ENCODE peak calls at places on chromosomes 5 and 9, in four cellular contexts. One of them, this sample, is unnamed. For H3K4me1, the result is how much of the 10 kb centered on the place peaks cover.

GRCh38 chr5:128800377-128800776 is 164.9 kb upstream of the SLC27A6 start:
- DNase-seq in HCT116: no peak
- DNase-seq in endodermal cell: no peak
- DNase-seq in body of pancreas: no peak
- DNase-seq in this sample: no peak

GRCh38 chr9:35104586-35104985 is 1.7 kb upstream of the STOML2 start:
- DNase-seq in HCT116: no peak
- DNase-seq in endodermal cell: no peak
- DNase-seq in body of pancreas: no peak
- DNase-seq in this sample: no peak

GRCh38 chr9:127170652-127171051 is 48.2 kb upstream of the ANGPTL2 start:
- DNase-seq in HCT116: no peak
- DNase-seq in endodermal cell: peak
- DNase-seq in body of pancreas: no peak
- DNase-seq in this sample: no peak

GRCh38 chr5:9885164-9885563 is 255.0 kb upstream of the TAS2R1 start:
- DNase-seq in HCT116: no peak
- DNase-seq in endodermal cell: no peak
- DNase-seq in body of pancreas: no peak
- DNase-seq in this sample: no peak

GRCh38 chr5:172383231-172383802 is 71.0 kb downstream of the SH3PXD2B start:
- DNase-seq in HCT116: no peak
- DNase-seq in endodermal cell: no peak
- DNase-seq in body of pancreas: peak
- DNase-seq in this sample: no peak

GRCh38 chr5:135651156-135651555 is 72.4 kb upstream of the CXCL14 start:
- DNase-seq in HCT116: peak
- DNase-seq in endodermal cell: no peak
- DNase-seq in body of pancreas: no peak
- DNase-seq in this sample: no peak

GRCh38 chr5:33330992-33331391 is 109.8 kb upstream of the TARS1 start:
- DNase-seq in HCT116: no peak
- DNase-seq in endodermal cell: no peak
- DNase-seq in body of pancreas: no peak
- DNase-seq in this sample: no peak

GRCh38 chr5:58314356-58315045 is 145.4 kb downstream of the PLK2 start:
- DNase-seq in HCT116: no peak
- DNase-seq in endodermal cell: no peak
- DNase-seq in body of pancreas: no peak
- DNase-seq in this sample: no peak

GRCh38 chr5:40791715-40792139 is 6.4 kb downstream of the PRKAA1 start:
- DNase-seq in HCT116: no peak
- DNase-seq in endodermal cell: no peak
- DNase-seq in body of pancreas: no peak
- DNase-seq in this sample: no peak

GRCh38 chr5:53376853-53377252 is 103.6 kb upstream of the FST start:
- DNase-seq in HCT116: no peak
- DNase-seq in endodermal cell: no peak
- DNase-seq in body of pancreas: no peak
- DNase-seq in this sample: no peak

GRCh38 chr5:104062495-104063377 is 500.1 kb upstream of the NUDT12 start:
- DNase-seq in HCT116: peak
- DNase-seq in endodermal cell: peak
- DNase-seq in body of pancreas: no peak
- DNase-seq in this sample: no peak

GRCh38 chr9:14313378-14313940 is 482 bp downstream of the NFIB start:
- DNase-seq in HCT116: no peak
- DNase-seq in endodermal cell: peak
- DNase-seq in body of pancreas: peak
- DNase-seq in this sample: no peak

GRCh38 chr5:76209297-76209696 is 126.1 kb downstream of the SV2C start:
- DNase-seq in HCT116: no peak
- DNase-seq in endodermal cell: no peak
- DNase-seq in body of pancreas: no peak
- DNase-seq in this sample: no peak

GRCh38 chr5:149317281-149318048 is 27.8 kb upstream of the GRPEL2 start:
- DNase-seq in HCT116: peak
- DNase-seq in endodermal cell: peak
- DNase-seq in body of pancreas: peak
- DNase-seq in this sample: no peak

GRCh38 chr5:162096448-162096847 is 28.9 kb downstream of the GABRG2 start:
- DNase-seq in HCT116: no peak
- DNase-seq in endodermal cell: peak
- DNase-seq in body of pancreas: no peak
- DNase-seq in this sample: no peak

GRCh38 chr9:36848946-36849345 is 185.1 kb downstream of the PAX5 start:
- DNase-seq in HCT116: no peak
- DNase-seq in endodermal cell: no peak
- DNase-seq in body of pancreas: no peak
- DNase-seq in this sample: no peak

GRCh38 chr5:39394946-39395345 is 29.8 kb downstream of the DAB2 start:
- DNase-seq in HCT116: no peak
- DNase-seq in endodermal cell: no peak
- DNase-seq in body of pancreas: no peak
- DNase-seq in this sample: no peak

GRCh38 chr5:79109527-79110492 is 1.8 kb upstream of the BHMT start:
- DNase-seq in HCT116: peak
- DNase-seq in endodermal cell: peak
- DNase-seq in body of pancreas: peak
- DNase-seq in this sample: no peak

GRCh38 chr9:93184439-93185221 is 691 bp downstream of the WNK2 start:
- DNase-seq in HCT116: no peak
- DNase-seq in endodermal cell: peak
- DNase-seq in body of pancreas: no peak
- DNase-seq in this sample: no peak

GRCh38 chr9:114655689-114656088 is 1.9 kb downstream of the TEX53 start:
- DNase-seq in HCT116: no peak
- DNase-seq in endodermal cell: no peak
- DNase-seq in body of pancreas: no peak
- DNase-seq in this sample: no peak

DNA sequence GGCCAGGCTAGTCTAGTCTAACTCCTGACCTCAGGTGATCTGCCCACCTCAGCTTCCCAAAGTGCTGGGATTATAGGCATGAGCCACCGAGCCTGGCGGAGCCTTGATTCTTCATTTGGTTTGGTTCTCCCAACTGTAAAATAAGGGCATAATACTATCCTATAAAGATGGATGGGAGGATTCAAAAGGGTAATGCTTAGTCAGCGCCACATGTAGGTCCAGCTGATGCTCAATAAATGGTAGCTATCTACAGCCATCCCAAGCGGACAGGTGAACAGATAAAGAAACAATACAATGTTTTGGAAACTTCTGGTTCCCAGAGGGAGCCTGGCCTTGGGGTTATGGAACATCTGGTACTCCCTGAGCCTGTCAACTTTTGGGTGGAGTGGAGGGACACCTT is 13.6 kb upstream of the SET start:
- DNase-seq in HCT116: no peak
- DNase-seq in endodermal cell: peak
- DNase-seq in body of pancreas: no peak
- DNase-seq in this sample: no peak
- TF ChIP-seq CTCF in HCT116: no peak
- TF ChIP-seq CTCF in endodermal cell: no peak
- TF ChIP-seq CTCF in body of pancreas: no peak
- TF ChIP-seq CTCF in this sample: no peak

GRCh38 chr9:136110082-136111061 is 8.3 kb downstream of the TMEM250 start:
- DNase-seq in HCT116: no peak
- DNase-seq in endodermal cell: peak
- DNase-seq in body of pancreas: no peak
- DNase-seq in this sample: no peak

GRCh38 chr9:136111190-136111589 is 7.5 kb downstream of the TMEM250 start:
- DNase-seq in HCT116: no peak
- DNase-seq in endodermal cell: no peak
- DNase-seq in body of pancreas: no peak
- DNase-seq in this sample: no peak

GRCh38 chr9:136107953-136108647 is 10.6 kb downstream of the TMEM250 start:
- DNase-seq in HCT116: no peak
- DNase-seq in endodermal cell: no peak
- DNase-seq in body of pancreas: no peak
- DNase-seq in this sample: no peak

GRCh38 chr9:136108648-136109266 is 9.9 kb downstream of the TMEM250 start:
- DNase-seq in HCT116: no peak
- DNase-seq in endodermal cell: no peak
- DNase-seq in body of pancreas: no peak
- DNase-seq in this sample: no peak

GRCh38 chr9:136109351-136110081 is 9.2 kb downstream of the TMEM250 start:
- DNase-seq in HCT116: peak
- DNase-seq in endodermal cell: peak
- DNase-seq in body of pancreas: peak
- DNase-seq in this sample: peak
- H3K4me3 ChIP-seq in HCT116: peak
- H3K4me3 ChIP-seq in endodermal cell: peak
- H3K4me3 ChIP-seq in body of pancreas: no peak
- H3K4me3 ChIP-seq in this sample: peak

GRCh38 chr9:75105841-75106240 is 17.5 kb downstream of the OSTF1 start:
- DNase-seq in HCT116: no peak
- DNase-seq in endodermal cell: no peak
- DNase-seq in body of pancreas: no peak
- DNase-seq in this sample: no peak
- H3K4me1 ChIP-seq in HCT116: under half
- H3K4me1 ChIP-seq in endodermal cell: under half
- H3K4me1 ChIP-seq in body of pancreas: under half
- H3K4me1 ChIP-seq in this sample: under half

GRCh38 chr9:123507992-123508391 is 152.0 kb downstream of the CRB2 start:
- DNase-seq in HCT116: no peak
- DNase-seq in endodermal cell: no peak
- DNase-seq in body of pancreas: no peak
- DNase-seq in this sample: no peak
- TF ChIP-seq CTCF in HCT116: no peak
- TF ChIP-seq CTCF in endodermal cell: no peak
- TF ChIP-seq CTCF in body of pancreas: no peak
- TF ChIP-seq CTCF in this sample: no peak

GRCh38 chr9:124024107-124024506 is 12.5 kb downstream of the LHX2 start:
- DNase-seq in HCT116: no peak
- DNase-seq in endodermal cell: no peak
- DNase-seq in body of pancreas: no peak
- DNase-seq in this sample: no peak
- H3K4me3 ChIP-seq in HCT116: no peak
- H3K4me3 ChIP-seq in endodermal cell: no peak
- H3K4me3 ChIP-seq in body of pancreas: no peak
- H3K4me3 ChIP-seq in this sample: no peak

DNA sequence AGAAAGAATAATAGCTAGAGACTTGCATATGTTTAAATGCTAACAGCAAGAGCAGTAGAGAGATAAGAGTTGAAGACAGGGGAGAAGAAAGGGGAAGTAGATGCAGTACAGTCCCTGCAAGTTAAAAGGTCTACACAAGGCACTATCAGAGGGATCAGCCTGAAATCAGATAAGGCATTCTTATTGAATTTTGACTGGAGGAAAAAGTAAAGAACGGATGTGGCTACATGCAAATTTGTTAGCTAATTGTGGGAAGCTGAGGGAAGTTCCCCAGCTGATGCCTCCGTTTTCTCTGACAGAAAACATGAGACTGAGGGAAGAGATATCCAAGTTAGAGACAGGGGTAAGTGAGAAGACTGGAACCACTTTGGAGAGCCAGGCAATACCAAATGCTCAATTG is 12.9 kb upstream of the RHOBTB3 start:
- DNase-seq in HCT116: no peak
- DNase-seq in endodermal cell: no peak
- DNase-seq in body of pancreas: no peak
- DNase-seq in this sample: no peak
- H3K4me1 ChIP-seq in HCT116: under half
- H3K4me1 ChIP-seq in endodermal cell: under half
- H3K4me1 ChIP-seq in body of pancreas: under half
- H3K4me1 ChIP-seq in this sample: under half

GRCh38 chr5:115666023-115666422 is 40.2 kb upstream of the TMED7 start:
- DNase-seq in HCT116: no peak
- DNase-seq in endodermal cell: no peak
- DNase-seq in body of pancreas: no peak
- DNase-seq in this sample: no peak
- TF ChIP-seq CTCF in HCT116: no peak
- TF ChIP-seq CTCF in endodermal cell: peak
- TF ChIP-seq CTCF in body of pancreas: no peak
- TF ChIP-seq CTCF in this sample: no peak

GRCh38 chr9:132977626-132978450 is 656 bp upstream of the GFI1B start:
- DNase-seq in HCT116: peak
- DNase-seq in endodermal cell: peak
- DNase-seq in body of pancreas: peak
- DNase-seq in this sample: no peak
- H3K4me3 ChIP-seq in HCT116: no peak
- H3K4me3 ChIP-seq in endodermal cell: no peak
- H3K4me3 ChIP-seq in body of pancreas: no peak
- H3K4me3 ChIP-seq in this sample: no peak

GRCh38 chr9:110940949-110941557 is 97.2 kb downstream of the LPAR1 start:
- DNase-seq in HCT116: no peak
- DNase-seq in endodermal cell: no peak
- DNase-seq in body of pancreas: no peak
- DNase-seq in this sample: no peak
- H3K4me1 ChIP-seq in HCT116: under half
- H3K4me1 ChIP-seq in endodermal cell: under half
- H3K4me1 ChIP-seq in body of pancreas: under half
- H3K4me1 ChIP-seq in this sample: under half

This sample was measured in thoracic aorta.